ENCODE peak calls at places on chromosomes 7 and 10, in eight cellular contexts. Q is progenitor cell of endocrine pancreas, B is SK-N-DZ, X is NCI-H1436, O is activated B cell treated with CpG ODN at 0.5 μM for 24 hours, P is left colon, V is kidney, Y is ovary. G is an unnamed sample.

GRCh38 chr7:101884671-101885596 is 67.5 kb downstream of the CUX1 start:
- DNase-seq in Q (no peak), B (no peak), X (no peak), O (no peak), P (no peak), V (no peak), Y (no peak), G (no peak)

GRCh38 chr7:157541295-157541608 is 204.4 kb downstream of the DNAJB6 start:
- DNase-seq in Q (no peak), B (no peak), X (no peak), O (no peak), P (no peak), V (peak; percentile 48), Y (no peak), G (no peak)

GRCh38 chr7:506921-507622 is 12.6 kb downstream of the PDGFA start:
- DNase-seq in Q (no peak), B (no peak), X (no peak), O (no peak), P (peak; percentile 2), V (peak; percentile 61), Y (no peak), G (no peak)

GRCh38 chr10:114304017-114304565 is 65.0 kb downstream of the VWA2 start:
- DNase-seq in Q (peak; percentile 67), B (peak; percentile 90), X (peak; percentile 45), O (peak; percentile 46), P (peak; percentile 87), V (peak; percentile 85), Y (peak; percentile 90), G (peak; percentile 84)

GRCh38 chr7:113083132-113083833 is 3.3 kb downstream of the GPR85 start:
- DNase-seq in Q (no peak), B (no peak), X (no peak), O (no peak), P (no peak), V (no peak), Y (no peak), G (no peak)

GRCh38 chr7:37728747-37729146 is 45.2 kb downstream of the GPR141 start:
- DNase-seq in Q (no peak), B (no peak), X (no peak), O (no peak), P (no peak), V (no peak), Y (no peak), G (no peak)

GRCh38 chr10:105183506-105183905 is 542.4 kb downstream of the SORCS3 start:
- DNase-seq in Q (no peak), B (no peak), X (no peak), O (no peak), P (no peak), V (no peak), Y (no peak), G (no peak)

GRCh38 chr10:25639646-25640045 is 294.4 kb upstream of the MYO3A start:
- DNase-seq in Q (no peak), B (no peak), X (no peak), O (no peak), P (no peak), V (no peak), Y (no peak), G (no peak)

GRCh38 chr7:141991144-141991543 is 4.5 kb upstream of the MGAM start:
- DNase-seq in Q (no peak), B (no peak), X (no peak), O (no peak), P (no peak), V (no peak), Y (no peak), G (no peak)

GRCh38 chr7:106206826-106207541 is 77.8 kb downstream of the NAMPT start:
- DNase-seq in Q (no peak), B (no peak), X (no peak), O (no peak), P (no peak), V (no peak), Y (no peak), G (no peak)

GRCh38 chr10:62000037-62000603 is 98.6 kb downstream of the ARID5B start:
- DNase-seq in Q (no peak), B (no peak), X (no peak), O (peak; percentile 60), P (no peak), V (no peak), Y (no peak), G (no peak)

GRCh38 chr7:158741294-158741666 is 36.7 kb upstream of the NCAPG2 start:
- DNase-seq in Q (no peak), B (no peak), X (no peak), O (no peak), P (no peak), V (no peak), Y (no peak), G (no peak)

GRCh38 chr7:117347962-117348672 is 25.3 kb upstream of the WNT2 start:
- DNase-seq in Q (no peak), B (no peak), X (no peak), O (no peak), P (no peak), V (no peak), Y (no peak), G (no peak)

GRCh38 chr7:42502022-42502421 is 265.0 kb upstream of the GLI3 start:
- DNase-seq in Q (no peak), B (no peak), X (no peak), O (no peak), P (no peak), V (no peak), Y (no peak), G (no peak)

GRCh38 chr7:27145884-27146401 is 1.6 kb downstream of the HOXA6 start:
- DNase-seq in Q (no peak), B (no peak), X (no peak), O (no peak), P (peak; percentile 47), V (peak; percentile 76), Y (no peak), G (peak; percentile 19)

GRCh38 chr10:111973306-111973705 is 210.3 kb downstream of the GPAM start:
- DNase-seq in Q (no peak), B (no peak), X (no peak), O (no peak), P (no peak), V (no peak), Y (no peak), G (no peak)

GRCh38 chr7:22894585-22894984 is 71.9 kb upstream of the TOMM7 start:
- DNase-seq in Q (no peak), B (no peak), X (no peak), O (no peak), P (no peak), V (no peak), Y (no peak), G (no peak)

GRCh38 chr10:95246582-95247051 is 44.2 kb downstream of the PDLIM1 start:
- DNase-seq in Q (peak; percentile 61), B (peak; percentile 74), X (peak; percentile 72), O (peak; percentile 59), P (peak; percentile 90), V (no peak), Y (peak; percentile 38), G (peak; percentile 74)

GRCh38 chr7:235576-236395 is 43.4 kb downstream of the FAM20C start:
- DNase-seq in Q (no peak), B (no peak), X (no peak), O (no peak), P (no peak), V (peak; percentile 89), Y (peak; percentile 76), G (no peak)

GRCh38 chr10:43851030-43851429 is 202.3 kb upstream of the ZNF32 start:
- DNase-seq in Q (no peak), B (no peak), X (no peak), O (no peak), P (no peak), V (no peak), Y (no peak), G (no peak)

GRCh38 chr7:128453836-128454804 is 1.6 kb upstream of the HILPDA start:
- DNase-seq in Q (peak; percentile 17), B (peak; percentile 92), X (no peak), O (no peak), P (peak; percentile 55), V (peak; percentile 94), Y (peak; percentile 93), G (no peak)

GRCh38 chr10:62083868-62084267 is 182.4 kb downstream of the ARID5B start:
- DNase-seq in Q (no peak), B (peak; percentile 54), X (peak; percentile 85), O (no peak), P (peak; percentile 29), V (no peak), Y (peak; percentile 81), G (no peak)

GRCh38 chr7:100785878-100786277 is 41.4 kb downstream of the EPHB4 start:
- DNase-seq in Q (no peak), B (no peak), X (no peak), O (no peak), P (no peak), V (no peak), Y (no peak), G (no peak)

GRCh38 chr7:80823066-80823465 is 95.8 kb downstream of the SEMA3C start:
- DNase-seq in Q (no peak), B (no peak), X (no peak), O (no peak), P (no peak), V (no peak), Y (no peak), G (no peak)

GRCh38 chr10:6384847-6385246 is 182.1 kb downstream of the PFKFB3 start:
- DNase-seq in Q (no peak), B (no peak), X (no peak), O (no peak), P (no peak), V (no peak), Y (no peak), G (no peak)